ENCODE peak calls at places on chromosomes 11 and 22, in nine cellular contexts. D is kidney, E is IMR-90, N is adrenal gland, F is Peyer's patch, U is lower lobe of right lung, W is A549, K is tibial artery, L is A673. J is an unnamed sample. For H3K4me1, the result is how much of the 10 kb centered on the place peaks cover.

GRCh38 chr22:50268655-50269113 is 1.5 kb downstream of the MAPK11 start:
- DNase-seq in L (no peak), K (no peak), D (no peak), F (no peak), U (no peak), W (no peak), N (no peak), E (no peak), J (no peak)

GRCh38 chr22:33658775-33659174 is 261.5 kb downstream of the LARGE1 start:
- DNase-seq in D (peak), N (peak), K (no peak), W (no peak), F (peak), L (no peak), E (peak), U (no peak), J (peak)

GRCh38 chr11:41413843-41414242 is 45.6 kb downstream of the LRRC4C start:
- DNase-seq in L (no peak), U (no peak), F (no peak), K (no peak), E (no peak), N (no peak), W (no peak), D (no peak), J (no peak)

GRCh38 chr11:11250470-11250869 is 102.6 kb downstream of the CSNK2A3 start:
- DNase-seq in K (no peak), F (no peak), E (peak), D (no peak), W (no peak), U (no peak), N (no peak), L (no peak), J (no peak)

GRCh38 chr22:32469799-32470212 is 4.8 kb upstream of the FBXO7 start:
- DNase-seq in D (no peak), W (peak), U (no peak), N (peak), F (no peak), K (no peak), L (peak), E (peak), J (no peak)

GRCh38 chr11:16612801-16613400 is 125.5 kb upstream of the C11orf58 start:
- DNase-seq in N (no peak), E (peak), F (no peak), L (peak), W (no peak), D (no peak), K (no peak), U (no peak), J (no peak)

GRCh38 chr11:84800755-84801346 is 826.3 kb downstream of the DLG2 start:
- DNase-seq in F (no peak), E (peak), D (no peak), N (no peak), L (peak), U (no peak), W (peak), K (no peak), J (no peak)

GRCh38 chr11:351411-351810 is 17.9 kb upstream of the B4GALNT4 start:
- DNase-seq in U (no peak), W (no peak), D (no peak), F (peak), N (no peak), E (no peak), K (peak), L (no peak), J (no peak)

GRCh38 chr11:27390318-27390958 is 27.4 kb upstream of the CCDC34 start:
- DNase-seq in K (no peak), N (no peak), U (no peak), E (no peak), L (no peak), F (no peak), W (no peak), D (no peak), J (no peak)

GRCh38 chr11:47981667-47982404 is 1.5 kb downstream of the PTPRJ start:
- DNase-seq in N (peak), U (peak), E (no peak), K (no peak), F (peak), D (peak), L (no peak), W (no peak), J (peak)

GRCh38 chr22:48406161-48406560 is 1421.5 kb downstream of the BRD1 start:
- DNase-seq in F (no peak), K (no peak), U (no peak), L (no peak), N (no peak), W (no peak), D (no peak), E (no peak), J (no peak)

GRCh38 chr11:115912484-115912945 is 408.3 kb upstream of the CADM1 start:
- DNase-seq in U (no peak), W (no peak), N (no peak), D (no peak), K (no peak), L (no peak), F (no peak), E (peak), J (no peak)

GRCh38 chr11:130389315-130389935 is 39.0 kb downstream of the ADAMTS8 start:
- DNase-seq in K (no peak), D (no peak), N (no peak), U (no peak), F (peak), E (no peak), L (no peak), W (no peak), J (peak)
- H3K27ac ChIP-seq in K (no peak), D (no peak), N (no peak), U (no peak), F (no peak), E (peak), L (no peak), W (no peak), J (peak)

DNA sequence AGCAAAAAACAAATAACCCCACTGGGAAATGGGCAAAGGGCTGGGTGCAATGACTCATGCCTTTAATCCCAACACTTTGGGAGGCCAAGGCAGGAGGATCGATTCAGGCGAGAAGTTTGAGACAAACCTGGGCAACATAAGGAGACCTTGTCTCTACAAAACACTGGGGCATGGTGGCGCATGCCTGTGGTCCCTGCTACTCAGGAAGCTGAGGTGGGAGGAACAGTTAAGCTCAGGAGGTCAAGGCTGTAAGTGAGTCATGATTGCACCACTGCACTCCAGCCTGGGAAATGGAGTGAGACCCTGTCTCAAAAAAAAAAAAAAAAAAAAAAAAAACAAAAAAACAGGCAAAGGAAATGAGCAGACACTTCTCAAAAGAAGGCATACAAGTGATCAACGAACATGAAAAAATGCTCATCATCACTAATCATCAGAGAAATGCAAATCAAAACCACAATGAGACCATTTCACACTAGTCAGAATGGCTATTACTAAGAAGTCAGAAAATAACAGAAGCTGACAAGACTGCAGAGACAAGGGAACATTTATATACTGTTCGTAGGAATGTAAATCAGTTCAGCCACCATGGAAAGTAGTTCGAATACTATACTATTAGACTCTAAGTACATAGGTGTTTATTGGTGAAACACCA is 48.2 kb upstream of the SMCO4 start:
- DNase-seq in L (no peak), D (no peak), W (no peak), F (no peak), K (no peak), E (peak), N (no peak), U (no peak), J (no peak)
- H3K4me1 ChIP-seq in L (under half), D (under half), W (under half), F (under half), K (under half), E (under half), N (under half), U (under half), J (under half)

DNA sequence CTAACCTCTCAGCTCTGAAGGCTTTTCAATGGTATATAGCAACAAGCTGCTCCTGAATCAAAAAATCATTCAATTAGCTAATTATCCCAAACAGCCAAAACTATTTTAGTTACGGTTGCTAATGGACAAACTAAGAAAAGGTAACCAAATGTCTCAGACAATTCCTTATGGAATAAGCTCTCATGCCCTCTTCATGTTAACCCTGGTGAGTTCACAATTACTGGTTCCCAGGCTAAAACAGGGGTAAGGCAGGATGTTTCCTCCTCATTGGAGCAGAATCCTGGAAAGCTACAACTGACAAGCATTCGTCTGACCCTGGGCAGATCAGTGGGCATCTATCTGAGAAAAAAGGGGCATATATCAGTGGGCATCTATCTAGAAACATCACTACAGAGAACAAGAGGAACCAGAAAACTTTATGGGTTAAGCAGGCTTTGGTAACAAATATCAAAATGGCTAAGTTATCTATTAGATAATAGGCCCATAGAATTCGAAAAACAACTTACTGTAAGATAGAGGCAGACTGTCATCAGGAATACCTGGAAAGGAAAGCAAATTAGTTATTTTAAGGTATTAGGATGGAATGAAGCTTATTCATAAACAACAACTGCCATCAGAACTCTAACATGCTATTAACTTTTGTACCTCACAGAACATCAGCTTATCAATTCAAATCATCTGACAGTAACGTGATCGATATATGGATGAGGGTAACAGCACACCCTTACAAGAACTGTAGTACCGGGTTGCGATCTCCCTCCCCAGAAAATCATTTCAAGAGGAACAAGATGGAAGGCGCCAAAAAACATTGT is 14.8 kb upstream of the WDR74 start:
- DNase-seq in K (no peak), E (no peak), D (no peak), F (no peak), N (no peak), L (no peak), W (no peak), U (no peak), J (no peak)
- H3K27ac ChIP-seq in K (no peak), E (no peak), D (no peak), F (no peak), N (no peak), L (peak), W (peak), U (no peak), J (no peak)

DNA sequence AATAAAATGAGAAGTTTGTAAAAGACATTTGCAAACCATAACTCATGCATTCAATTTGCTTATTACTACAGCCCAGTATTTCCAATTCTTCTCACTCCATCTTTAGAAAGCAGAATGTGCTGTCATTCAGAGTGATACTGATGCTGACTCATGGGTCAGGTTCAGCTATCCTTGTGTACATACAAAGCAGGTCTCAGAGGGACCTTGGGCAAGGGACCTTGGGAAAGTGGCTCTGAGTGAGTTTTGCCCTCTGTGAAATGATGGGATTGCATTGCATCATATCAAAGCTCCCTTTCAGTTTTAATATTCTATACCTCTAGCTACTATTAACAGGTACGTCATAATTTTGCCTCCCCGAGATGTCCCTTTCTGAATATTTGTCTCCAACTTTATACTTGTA is 848.7 kb downstream of the OPCML start:
- DNase-seq in E (peak), U (no peak), F (no peak), W (no peak), L (no peak), D (no peak), K (no peak), N (no peak), J (no peak)
- H3K4me1 ChIP-seq in E (under half), U (under half), F (under half), W (under half), L (under half), D (under half), K (under half), N (under half), J (under half)

GRCh38 chr22:42489000-42489399 is 30.6 kb downstream of the RRP7A start:
- DNase-seq in U (no peak), D (no peak), E (no peak), F (no peak), N (no peak), K (no peak), W (no peak), L (no peak), J (no peak)

GRCh38 chr22:42492323-42492690 is 27.3 kb downstream of the RRP7A start:
- DNase-seq in K (no peak), W (no peak), L (no peak), E (no peak), D (no peak), F (no peak), U (no peak), N (no peak), J (no peak)

GRCh38 chr22:42490244-42490832 is 29.3 kb downstream of the RRP7A start:
- DNase-seq in U (no peak), K (no peak), E (no peak), N (no peak), L (peak), W (no peak), D (no peak), F (no peak), J (no peak)

DNA sequence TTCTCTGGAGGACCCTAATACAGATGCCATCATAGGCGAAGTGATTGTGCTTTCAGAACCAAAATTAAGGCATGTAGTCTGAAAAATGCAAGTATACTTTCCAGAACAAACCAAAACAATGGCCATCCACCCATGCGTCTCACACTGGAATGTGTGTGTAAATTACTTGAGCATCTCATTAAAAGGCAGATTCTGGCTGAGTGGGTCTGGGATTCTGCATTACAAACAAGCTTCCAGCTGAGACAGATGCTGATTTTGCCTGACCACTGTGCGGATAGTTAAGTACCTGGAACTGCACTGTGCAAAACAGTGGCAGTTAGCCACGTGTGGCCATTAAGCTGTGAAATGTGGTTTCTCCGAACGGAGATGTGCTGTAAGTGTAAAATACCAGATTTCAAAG is 26.2 kb downstream of the RRP7A start:
- DNase-seq in D (no peak), F (no peak), N (no peak), L (no peak), W (no peak), U (no peak), E (no peak), K (no peak), J (no peak)
- H3K27ac ChIP-seq in D (no peak), F (no peak), N (no peak), L (no peak), W (no peak), U (no peak), E (no peak), K (no peak), J (no peak)